ENCODE peak calls at places on chromosomes 12 and 14, in seven cellular contexts. Y, X, R, O, U, W and L are unnamed samples.

GRCh38 chr12:25420116-25420515 is 133.0 kb downstream of the LMNTD1 start:
- DNase-seq in Y (no peak), X (no peak), R (no peak), O (no peak), U (no peak), W (no peak), L (no peak)

GRCh38 chr14:55074662-55075061 is 23.2 kb downstream of the MAPK1IP1L start:
- DNase-seq in Y (peak; percentile 60), X (no peak), R (no peak), O (no peak), U (no peak), W (no peak), L (no peak)

GRCh38 chr14:47365248-47365647 is 310.2 kb downstream of the MDGA2 start:
- DNase-seq in Y (no peak), X (no peak), R (no peak), O (no peak), U (no peak), W (no peak), L (peak; percentile 40)

GRCh38 chr12:6361834-6362233 is 13.5 kb downstream of the SCNN1A start:
- DNase-seq in Y (no peak), X (no peak), R (peak; percentile 62), O (peak; percentile 42), U (peak; percentile 79), W (peak; percentile 84), L (no peak)

GRCh38 chr12:104493504-104493903 is 36.8 kb downstream of the CHST11 start:
- DNase-seq in Y (no peak), X (no peak), R (no peak), O (no peak), U (no peak), W (no peak), L (no peak)

GRCh38 chr12:68440068-68440581 is 108.0 kb upstream of the MDM1 start:
- DNase-seq in Y (peak; percentile 70), X (no peak), R (peak; percentile 18), O (no peak), U (no peak), W (no peak), L (no peak)

GRCh38 chr14:24701031-24701430 is 67.0 kb upstream of the GZMB start:
- DNase-seq in Y (no peak), X (no peak), R (no peak), O (no peak), U (no peak), W (no peak), L (no peak)

GRCh38 chr12:15842106-15842505 is 40.1 kb upstream of the STRAP start:
- DNase-seq in Y (peak; percentile 98), X (no peak), R (no peak), O (no peak), U (no peak), W (no peak), L (no peak)

GRCh38 chr14:31990959-31991541 is 86.1 kb upstream of the ARHGAP5 start:
- DNase-seq in Y (no peak), X (no peak), R (no peak), O (no peak), U (no peak), W (no peak), L (no peak)

GRCh38 chr12:127393896-127394295 is 873.1 kb upstream of the TMEM132C start:
- DNase-seq in Y (peak; percentile 76), X (no peak), R (no peak), O (no peak), U (no peak), W (no peak), L (no peak)

GRCh38 chr14:105039458-105040205 is 18.7 kb upstream of the CDCA4 start:
- DNase-seq in Y (no peak), X (no peak), R (no peak), O (no peak), U (peak; percentile 31), W (no peak), L (no peak)

GRCh38 chr12:31491819-31492598 is 98.9 kb downstream of the DENND5B start:
- DNase-seq in Y (peak; percentile 85), X (no peak), R (no peak), O (no peak), U (no peak), W (no peak), L (no peak)

GRCh38 chr14:72318648-72319047 is 386.4 kb downstream of the RGS6 start:
- DNase-seq in Y (no peak), X (no peak), R (no peak), O (no peak), U (no peak), W (no peak), L (no peak)

DNA sequence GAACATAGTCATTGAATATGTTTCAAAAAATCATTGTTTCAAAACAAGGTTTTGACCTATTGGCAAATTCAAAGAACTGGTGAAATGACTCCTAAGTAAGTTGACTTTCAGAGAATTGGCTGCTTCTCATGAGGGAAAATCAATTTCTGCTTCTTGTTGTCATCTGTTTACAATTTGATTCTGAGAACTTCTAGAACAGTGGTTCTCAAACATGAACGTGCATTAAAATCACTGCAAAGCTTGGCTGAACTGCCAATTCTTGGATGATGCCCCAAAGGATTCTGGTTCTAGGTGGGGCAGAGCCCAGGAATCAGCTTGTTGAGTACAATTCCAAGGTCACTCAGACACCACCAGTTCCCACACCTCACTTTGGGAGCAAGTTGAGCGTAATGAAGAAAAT is 83.9 kb downstream of the ZFP36L1 start:
- DNase-seq in Y (no peak), X (no peak), R (no peak), O (peak; percentile 33), U (no peak), W (no peak), L (no peak)
- H3K27ac ChIP-seq in Y (no peak overlapping the region), X (no peak overlapping the region), R (no peak overlapping the region), O (no peak overlapping the region), U (no peak overlapping the region), W (no peak overlapping the region), L (no peak overlapping the region)

GRCh38 chr14:22505751-22506710 is 83.0 kb downstream of the DAD1 start:
- DNase-seq in Y (no peak), X (no peak), R (no peak), O (no peak), U (no peak), W (no peak), L (no peak)
- H3K27ac ChIP-seq in Y (no peak overlapping the region), X (no peak overlapping the region), R (no peak overlapping the region), O (no peak overlapping the region), U (peak overlapping the region; percentile 90), W (no peak overlapping the region), L (no peak overlapping the region)

GRCh38 chr12:62319058-62319457 is 58.9 kb downstream of the USP15 start:
- DNase-seq in Y (no peak), X (no peak), R (no peak), O (no peak), U (no peak), W (no peak), L (no peak)
- H3K27ac ChIP-seq in Y (no peak overlapping the region), X (no peak overlapping the region), R (no peak overlapping the region), O (no peak overlapping the region), U (peak overlapping the region; percentile 40), W (no peak overlapping the region), L (no peak overlapping the region)

GRCh38 chr14:52078721-52079120 is 9.9 kb upstream of the NID2 start:
- DNase-seq in Y (no peak), X (no peak), R (no peak), O (no peak), U (no peak), W (no peak), L (no peak)
- H3K27ac ChIP-seq in Y (peak overlapping the region; percentile 98), X (no peak overlapping the region), R (no peak overlapping the region), O (no peak overlapping the region), U (no peak overlapping the region), W (no peak overlapping the region), L (no peak overlapping the region)